ENCODE peak calls at places on chromosome 17, in five cellular contexts. I is HT-29, S is nephron progenitor cell, N is RKO, M is non-pigmented ciliary epithelial cell. Q is an unnamed sample.

GRCh38 chr17:75163074-75163473 is 8.8 kb upstream of the JPT1 start:
- DNase-seq in N (no peak), S (no peak), I (no peak), M (no peak), Q (no peak)

GRCh38 chr17:32943647-32944191 is 15.8 kb downstream of the TMEM98 start:
- DNase-seq in N (no peak), M (peak; percentile 57), I (no peak), S (no peak), Q (no peak)

GRCh38 chr17:40763752-40764151 is 8.2 kb downstream of the KRT26 start:
- DNase-seq in S (no peak), I (no peak), N (no peak), M (no peak), Q (no peak)

GRCh38 chr17:81863123-81863675 is 2.9 kb upstream of the P4HB start:
- DNase-seq in S (no peak), M (no peak), I (no peak), N (no peak), Q (no peak)

GRCh38 chr17:76262732-76263344 is 2.3 kb upstream of the UBALD2 start:
- DNase-seq in I (peak; percentile 94), N (no peak), M (no peak), S (no peak), Q (no peak)

GRCh38 chr17:40122466-40122943 is 734 bp downstream of the MSL1 start:
- DNase-seq in N (no peak), S (peak; percentile 61), M (no peak), I (peak; percentile 53), Q (peak; percentile 51)

GRCh38 chr17:5198472-5198871 is 6.8 kb upstream of the ZNF594 start:
- DNase-seq in I (no peak), N (no peak), M (no peak), S (no peak), Q (no peak)

GRCh38 chr17:43661699-43662431 is at the start of gene MEOX1:
- DNase-seq in I (no peak), M (peak; percentile 47), N (peak; percentile 74), S (peak; percentile 59), Q (no peak)

GRCh38 chr17:65190467-65191095 is 53.4 kb downstream of the RGS9 start:
- DNase-seq in M (no peak), I (no peak), S (no peak), N (peak; percentile 35), Q (no peak)

GRCh38 chr17:32875230-32875903 is 1.6 kb downstream of the MYO1D start:
- DNase-seq in I (no peak), M (no peak), N (no peak), S (no peak), Q (no peak)

GRCh38 chr17:42421479-42422332 is 1.4 kb downstream of the CAVIN1 start:
- DNase-seq in M (no peak), N (peak; percentile 59), S (peak; percentile 35), I (no peak), Q (peak; percentile 37)

GRCh38 chr17:8006836-8007680 is 4.6 kb downstream of the GUCY2D start:
- DNase-seq in S (no peak), N (no peak), M (no peak), I (no peak), Q (no peak)

GRCh38 chr17:29760279-29760721 is 137.6 kb upstream of the CORO6 start:
- DNase-seq in M (no peak), I (no peak), S (no peak), N (peak; percentile 35), Q (peak; percentile 49)

GRCh38 chr17:80122026-80122575 is 20.7 kb downstream of the GAA start:
- DNase-seq in N (no peak), S (no peak), M (no peak), I (no peak), Q (no peak)

GRCh38 chr17:30200086-30200485 is 35.4 kb downstream of the SLC6A4 start:
- DNase-seq in M (no peak), I (no peak), S (no peak), N (no peak), Q (no peak)

GRCh38 chr17:45241315-45242011 is 19.8 kb downstream of the FMNL1 start:
- DNase-seq in N (no peak), I (no peak), M (no peak), S (peak; percentile 81), Q (no peak)

GRCh38 chr17:13885953-13886889 is 183.1 kb upstream of the COX10 start:
- DNase-seq in N (no peak), M (no peak), I (no peak), S (no peak), Q (no peak)

GRCh38 chr17:7029659-7030058 is 6.2 kb upstream of the SLC16A13 start:
- DNase-seq in I (no peak), S (no peak), M (no peak), N (no peak), Q (no peak)

GRCh38 chr17:2344528-2344927 is 7.2 kb downstream of the SGSM2 start:
- DNase-seq in I (no peak), M (no peak), N (no peak), S (no peak), Q (no peak)

GRCh38 chr17:44354582-44355309 is 8.9 kb downstream of the FAM171A2 start:
- DNase-seq in M (no peak), S (peak; percentile 93), I (no peak), N (no peak), Q (peak; percentile 68)

GRCh38 chr17:81666092-81666341 is 388 bp downstream of the OXLD1 start:
- DNase-seq in M (no peak), S (no peak), N (no peak), I (peak; percentile 32), Q (no peak)

GRCh38 chr17:81101614-81102306 is 63.5 kb upstream of the PVALEF start:
- DNase-seq in S (peak; percentile 95), N (peak; percentile 86), I (peak; percentile 93), M (no peak), Q (peak; percentile 94)

GRCh38 chr17:9050801-9051401 is 29.6 kb downstream of the NTN1 start:
- DNase-seq in I (no peak), M (no peak), S (no peak), N (peak; percentile 11), Q (no peak)

GRCh38 chr17:81528651-81529436 is 667 bp downstream of the FSCN2 start:
- DNase-seq in N (no peak), S (no peak), M (no peak), I (peak; percentile 44), Q (no peak)

GRCh38 chr17:7250655-7251329 is 742 bp downstream of the CTDNEP1 start:
- DNase-seq in I (no peak), M (no peak), N (no peak), S (peak; percentile 46), Q (no peak)

GRCh38 chr17:64599187-64599676 is 62.9 kb downstream of the SMURF2 start:
- DNase-seq in S (no peak), I (peak; percentile 38), M (no peak), N (no peak), Q (peak; percentile 27)

GRCh38 chr17:31453896-31454295 is 62.4 kb downstream of the RAB11FIP4 start:
- DNase-seq in S (no peak), M (no peak), N (no peak), I (no peak), Q (no peak)

GRCh38 chr17:57911834-57912673 is 43.2 kb downstream of the CUEDC1 start:
- DNase-seq in N (no peak), S (peak; percentile 59), I (peak; percentile 96), M (no peak), Q (no peak)

GRCh38 chr17:20116683-20117309 is 107.6 kb downstream of the SPECC1 start:
- DNase-seq in S (peak; percentile 65), N (peak; percentile 55), M (no peak), I (peak; percentile 48), Q (peak; percentile 54)

GRCh38 chr17:78039581-78039980 is 81.1 kb downstream of the TNRC6C start:
- DNase-seq in S (no peak), N (no peak), I (no peak), M (no peak), Q (no peak)

GRCh38 chr17:31394544-31394943 is 3.1 kb downstream of the RAB11FIP4 start:
- DNase-seq in S (peak; percentile 94), N (peak; percentile 63), I (peak; percentile 53), M (peak; percentile 19), Q (no peak)

Q was measured in memory B cell.